ENCODE peak calls at places on chromosomes 5 and 9, in six cellular contexts. J is lung, B is NCI-H226, Z is NCI-H146, N is Panc1, L is NCI-H748 treated with DMSO at 0.1 percent for 48 hours. X is an unnamed sample.

GRCh38 chr9:124251605-124252366 is 6.0 kb upstream of the NEK6 start:
- DNase-seq in J (no peak), B (peak), Z (no peak), N (no peak), L (no peak), X (no peak)

GRCh38 chr9:92100237-92100911 is 14.8 kb downstream of the SPTLC1 start:
- DNase-seq in J (no peak), B (peak), Z (no peak), N (peak), L (no peak), X (no peak)

GRCh38 chr5:16897284-16897704 is 38.8 kb downstream of the MYO10 start:
- DNase-seq in J (no peak), B (peak), Z (peak), N (no peak), L (no peak), X (no peak)

GRCh38 chr5:121138495-121138907 is 674.4 kb downstream of the PRR16 start:
- DNase-seq in J (no peak), B (peak), Z (no peak), N (no peak), L (no peak), X (no peak)

GRCh38 chr5:150846651-150847333 is 471 bp downstream of the IRGM start:
- DNase-seq in J (peak), B (peak), Z (peak), N (peak), L (peak), X (peak)

GRCh38 chr5:151450605-151451004 is 3.2 kb downstream of the SLC36A1 start:
- DNase-seq in J (no peak), B (no peak), Z (no peak), N (no peak), L (no peak), X (no peak)

GRCh38 chr9:33189331-33189731 is 22.2 kb upstream of the B4GALT1 start:
- DNase-seq in J (no peak), B (no peak), Z (peak), N (no peak), L (no peak), X (no peak)

GRCh38 chr9:116123171-116123570 is 30.4 kb upstream of the PAPPA start:
- DNase-seq in J (no peak), B (no peak), Z (no peak), N (no peak), L (no peak), X (no peak)

GRCh38 chr5:30894811-30895210 is 298.7 kb upstream of the CDH6 start:
- DNase-seq in J (no peak), B (peak), Z (no peak), N (no peak), L (no peak), X (no peak)

GRCh38 chr5:179618923-179619554 is 4.4 kb downstream of the HNRNPH1 start:
- DNase-seq in J (no peak), B (no peak), Z (peak), N (no peak), L (no peak), X (no peak)

GRCh38 chr5:5219541-5219940 is 79.4 kb downstream of the ADAMTS16 start:
- DNase-seq in J (no peak), B (no peak), Z (no peak), N (no peak), L (no peak), X (no peak)

GRCh38 chr5:112338681-112339337 is 80.3 kb downstream of the EPB41L4A start:
- DNase-seq in J (no peak), B (peak), Z (no peak), N (no peak), L (no peak), X (no peak)

X was measured in anterior cingulate cortex.